ENCODE peak calls at places on chromosome 13, in four cellular contexts. X is neural crest cell, D is thyroid gland, K is endothelial cell. S is an unnamed sample.

GRCh38 chr13:24684600-24684998 is 4.4 kb downstream of the ATP12A start:
- DNase-seq in X (no peak), D (no peak), K (no peak), S (no peak)

GRCh38 chr13:91845612-91846011 is 447.2 kb downstream of the GPC5 start:
- DNase-seq in X (no peak), D (no peak), K (no peak), S (no peak)

GRCh38 chr13:78102121-78102677 is 183.6 kb upstream of the EDNRB start:
- DNase-seq in X (no peak), D (no peak), K (no peak), S (no peak)

GRCh38 chr13:83890358-83890757 is 8.1 kb upstream of the SLITRK1 start:
- DNase-seq in X (no peak), D (no peak), K (no peak), S (no peak)

GRCh38 chr13:78341032-78341431 is 262.3 kb downstream of the POU4F1 start:
- DNase-seq in X (no peak), D (no peak), K (no peak), S (no peak)

GRCh38 chr13:99416411-99417121 is 84.7 kb upstream of the TM9SF2 start:
- DNase-seq in X (no peak), D (no peak), K (no peak), S (no peak)

GRCh38 chr13:31174018-31174417 is 12.3 kb upstream of the HSPH1 start:
- DNase-seq in X (no peak), D (no peak), K (no peak), S (no peak)

GRCh38 chr13:23411706-23412105 is 21.8 kb downstream of the SACS start:
- DNase-seq in X (no peak), D (peak), K (no peak), S (no peak)

GRCh38 chr13:50893211-50893852 is 16.3 kb upstream of the RNASEH2B start:
- DNase-seq in X (no peak), D (no peak), K (no peak), S (no peak)

GRCh38 chr13:51995677-51996551 is 15.3 kb downstream of the ATP7B start:
- DNase-seq in X (no peak), D (peak), K (no peak), S (no peak)

GRCh38 chr13:73602295-73602694 is 531.9 kb downstream of the KLF12 start:
- DNase-seq in X (no peak), D (no peak), K (no peak), S (no peak)

GRCh38 chr13:43170497-43170896 is 147.1 kb downstream of the DNAJC15 start:
- DNase-seq in X (no peak), D (no peak), K (no peak), S (no peak)

GRCh38 chr13:32802159-32802558 is 214.1 kb upstream of the KL start:
- DNase-seq in X (no peak), D (peak), K (no peak), S (no peak)

GRCh38 chr13:113980489-113981064 is 6.7 kb upstream of the C13orf46 start:
- DNase-seq in X (no peak), D (no peak), K (no peak), S (no peak)

GRCh38 chr13:45119990-45120864 is at the start of gene GTF2F2:
- DNase-seq in X (peak), D (peak), K (peak), S (peak)

GRCh38 chr13:51599444-51600176 is 15.3 kb downstream of the WDFY2 start:
- DNase-seq in X (no peak), D (no peak), K (no peak), S (no peak)

GRCh38 chr13:51823861-51824260 is 19.9 kb upstream of the DHRS12 start:
- DNase-seq in X (no peak), D (no peak), K (no peak), S (no peak)

GRCh38 chr13:113581871-113582270 is 2.7 kb upstream of the TFDP1 start:
- DNase-seq in X (no peak), D (no peak), K (no peak), S (no peak)

DNA sequence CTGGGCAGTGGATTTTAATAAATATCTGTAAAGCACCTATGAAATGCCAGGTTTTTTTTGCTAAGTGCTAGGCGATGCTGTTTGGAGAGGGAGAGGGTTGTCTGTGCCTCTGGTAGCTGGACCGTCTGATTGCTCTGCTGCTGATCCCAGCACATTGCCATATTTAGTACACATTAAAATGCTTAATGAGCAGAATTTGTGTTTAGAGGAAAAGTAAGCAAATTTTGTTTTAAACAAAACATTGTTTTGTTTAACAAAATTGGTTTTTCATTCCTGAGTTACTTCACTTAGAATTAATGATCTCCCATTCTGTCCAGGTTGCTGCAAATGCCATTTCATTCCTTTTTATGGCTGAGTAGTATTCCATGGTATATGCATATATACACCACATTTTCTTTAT is 85.2 kb downstream of the LMO7 start:
- DNase-seq in X (no peak), D (no peak), K (no peak), S (no peak)
- TF ChIP-seq CTCF in X (no peak), D (no peak), K (no peak), S (no peak)

DNA sequence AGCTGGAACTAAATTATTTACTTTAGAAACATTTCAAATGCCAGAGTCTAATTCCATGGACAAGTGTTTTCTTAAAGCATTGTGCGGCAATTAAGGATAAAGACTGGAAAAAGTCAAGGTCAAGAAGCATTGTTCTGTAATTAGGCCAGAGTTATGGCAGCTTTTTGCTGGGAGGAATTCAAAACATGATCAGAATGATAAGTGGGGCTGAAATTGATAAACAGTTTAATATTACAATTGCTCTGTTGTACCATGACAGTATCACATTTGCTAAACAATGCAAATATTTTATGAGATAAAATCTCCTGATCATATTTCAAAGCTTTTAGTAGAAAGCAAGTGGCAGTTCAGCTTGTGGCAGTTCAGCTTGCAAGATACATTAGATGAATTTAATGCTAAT is 513.7 kb downstream of the GPC6 start:
- DNase-seq in X (no peak), D (no peak), K (no peak), S (no peak)
- TF ChIP-seq CTCF in X (no peak), D (no peak), K (no peak), S (no peak)

GRCh38 chr13:85896516-85897450 is 97.6 kb upstream of the SLITRK6 start:
- DNase-seq in X (no peak), D (no peak), K (no peak), S (no peak)
- TF ChIP-seq CTCF in X (peak), D (no peak), K (peak), S (no peak)

GRCh38 chr13:64938660-64939059 is 2291.5 kb downstream of the PCDH9 start:
- DNase-seq in X (no peak), D (no peak), K (no peak), S (no peak)
- TF ChIP-seq CTCF in X (no peak), D (no peak), K (no peak), S (no peak)

DNA sequence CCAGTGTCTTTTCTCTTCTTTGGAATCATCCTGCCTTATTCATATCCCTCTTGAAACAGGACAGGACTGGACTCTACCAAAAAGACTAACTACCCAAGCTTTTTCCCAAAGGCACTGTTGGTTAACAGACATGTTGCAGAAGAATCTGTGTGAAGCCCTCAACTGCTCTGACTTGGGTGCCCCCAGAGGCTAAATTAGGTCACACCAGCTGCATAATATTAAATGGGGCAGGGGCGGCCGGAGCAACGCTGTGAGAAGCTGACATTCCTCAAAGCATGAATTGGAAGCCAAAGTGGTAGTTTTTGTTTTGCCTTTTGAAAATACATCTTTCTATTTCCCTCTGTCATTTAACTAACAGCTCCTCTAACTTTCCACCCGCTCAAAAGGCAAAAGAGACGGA is 185.9 kb downstream of the LHFPL6 start:
- DNase-seq in X (peak), D (no peak), K (peak), S (no peak)
- TF ChIP-seq CTCF in X (peak), D (no peak), K (peak), S (peak)

GRCh38 chr13:47397739-47398138 is 500.9 kb upstream of the HTR2A start:
- DNase-seq in X (no peak), D (no peak), K (no peak), S (no peak)
- TF ChIP-seq CTCF in X (no peak), D (no peak), K (no peak), S (no peak)

GRCh38 chr13:37481005-37481857 is 117.3 kb downstream of the POSTN start:
- DNase-seq in X (no peak), D (no peak), K (no peak), S (no peak)

GRCh38 chr13:37486171-37486661 is 112.4 kb downstream of the POSTN start:
- DNase-seq in X (no peak), D (no peak), K (no peak), S (no peak)

GRCh38 chr13:37485766-37486165 is 112.8 kb downstream of the POSTN start:
- DNase-seq in X (no peak), D (no peak), K (no peak), S (no peak)

GRCh38 chr13:37481858-37482227 is 116.7 kb downstream of the POSTN start:
- DNase-seq in X (no peak), D (no peak), K (no peak), S (no peak)

DNA sequence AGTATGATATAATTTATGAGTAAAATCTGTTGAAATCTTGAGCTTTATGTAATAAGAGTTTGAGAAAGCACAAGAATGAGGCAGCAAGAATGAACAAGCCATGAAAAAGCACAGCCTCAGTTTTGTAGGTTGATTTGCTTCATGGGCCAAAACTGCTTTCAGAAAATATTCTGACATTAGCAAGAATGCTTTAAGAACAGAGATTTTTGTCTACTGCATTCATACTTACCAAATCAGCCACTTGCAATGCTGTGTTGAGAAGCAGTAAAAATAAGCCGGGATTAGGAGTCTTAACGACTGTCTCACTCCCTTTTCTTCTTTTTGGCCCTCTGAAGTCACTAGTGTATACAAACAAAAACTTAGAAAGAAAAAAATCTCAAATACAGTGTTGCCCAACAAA is 114.5 kb downstream of the POSTN start:
- DNase-seq in X (no peak), D (no peak), K (no peak), S (no peak)
- TF ChIP-seq CTCF in X (no peak), D (no peak), K (no peak), S (no peak)

DNA sequence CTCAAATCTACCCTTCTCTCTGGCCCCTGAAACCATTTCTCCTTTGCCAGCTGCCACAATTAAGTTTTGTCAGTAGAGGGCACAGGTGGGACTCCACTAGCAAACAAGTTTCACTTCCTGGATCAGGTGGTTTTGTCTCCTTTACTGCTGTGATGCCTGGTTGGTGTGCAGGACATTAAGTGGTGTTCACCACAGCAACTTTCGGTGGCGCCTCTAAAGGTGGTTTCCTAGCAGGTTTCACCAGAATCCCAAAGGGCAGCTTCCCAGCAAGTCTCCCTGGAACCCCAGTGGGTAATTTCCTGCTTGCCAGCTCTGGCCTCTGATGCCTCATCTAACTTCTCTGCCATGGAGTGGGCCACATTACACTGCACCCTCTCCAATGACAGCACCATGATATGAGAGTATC is 16.6 kb downstream of the MED4 start:
- DNase-seq in X (no peak), D (no peak), K (no peak), S (no peak)
- TF ChIP-seq CTCF in X (no peak), D (no peak), K (no peak), S (peak)

S was measured in Panc1.